ENCODE peak calls at places on chromosomes 16 and 17, in five cellular contexts. One of them, this sample, is unnamed.

GRCh38 chr17:19630035-19630434 is 18.5 kb upstream of the ALDH3A2 start:
- DNase-seq in GM12878: no peak
- DNase-seq in K562: no peak
- DNase-seq in HCT116: no peak
- DNase-seq in HepG2: no peak
- DNase-seq in this sample: no peak

GRCh38 chr16:89827383-89828198 is 684 bp upstream of the SPIRE2 start:
- DNase-seq in HepG2: peak; percentile 79
- DNase-seq in GM12878: no peak
- DNase-seq in K562: peak; percentile 42
- DNase-seq in HCT116: peak; percentile 54
- DNase-seq in this sample: no peak

GRCh38 chr17:1186923-1187771 is 7.4 kb upstream of the ABR start:
- DNase-seq in HepG2: peak; percentile 63
- DNase-seq in GM12878: no peak
- DNase-seq in HCT116: peak; percentile 72
- DNase-seq in K562: peak; percentile 74
- DNase-seq in this sample: peak; percentile 90

GRCh38 chr17:79837888-79838540 is 1.2 kb downstream of the CBX4 start:
- DNase-seq in HCT116: no peak
- DNase-seq in K562: no peak
- DNase-seq in GM12878: no peak
- DNase-seq in HepG2: no peak
- DNase-seq in this sample: no peak

GRCh38 chr16:75244225-75244792 is 7.1 kb downstream of the BCAR1 start:
- DNase-seq in HepG2: no peak
- DNase-seq in GM12878: no peak
- DNase-seq in K562: no peak
- DNase-seq in HCT116: no peak
- DNase-seq in this sample: no peak

GRCh38 chr16:50210266-50211038 is 55.9 kb upstream of the ADCY7 start:
- DNase-seq in K562: peak; percentile 67
- DNase-seq in HCT116: peak; percentile 51
- DNase-seq in HepG2: peak; percentile 77
- DNase-seq in GM12878: peak; percentile 48
- DNase-seq in this sample: peak; percentile 38

GRCh38 chr17:32222621-32223020 is 43.0 kb upstream of the RHBDL3 start:
- DNase-seq in GM12878: no peak
- DNase-seq in K562: no peak
- DNase-seq in HCT116: no peak
- DNase-seq in HepG2: no peak
- DNase-seq in this sample: no peak

GRCh38 chr17:18917506-18918032 is 34.4 kb upstream of the SLC5A10 start:
- DNase-seq in GM12878: no peak
- DNase-seq in HepG2: no peak
- DNase-seq in HCT116: no peak
- DNase-seq in K562: peak; percentile 46
- DNase-seq in this sample: no peak

GRCh38 chr16:29959293-29959692 is 2.6 kb upstream of the TMEM219 start:
- DNase-seq in K562: no peak
- DNase-seq in HCT116: no peak
- DNase-seq in HepG2: no peak
- DNase-seq in GM12878: no peak
- DNase-seq in this sample: no peak

GRCh38 chr17:78342438-78343098 is 17.3 kb downstream of the SOCS3 start:
- DNase-seq in GM12878: no peak
- DNase-seq in K562: no peak
- DNase-seq in HepG2: no peak
- DNase-seq in HCT116: peak; percentile 65
- DNase-seq in this sample: no peak

GRCh38 chr17:79633937-79634813 is 23.3 kb upstream of the RBFOX3 start:
- DNase-seq in GM12878: no peak
- DNase-seq in HCT116: no peak
- DNase-seq in HepG2: no peak
- DNase-seq in K562: no peak
- DNase-seq in this sample: peak; percentile 37

GRCh38 chr17:33945641-33946546 is 309.2 kb upstream of the CCL2 start:
- DNase-seq in K562: peak; percentile 28
- DNase-seq in HCT116: no peak
- DNase-seq in GM12878: no peak
- DNase-seq in HepG2: no peak
- DNase-seq in this sample: no peak

GRCh38 chr16:15777533-15778203 is 79.2 kb downstream of the MYH11 start:
- DNase-seq in K562: peak; percentile 65
- DNase-seq in GM12878: no peak
- DNase-seq in HepG2: peak; percentile 85
- DNase-seq in HCT116: peak; percentile 60
- DNase-seq in this sample: peak; percentile 51

GRCh38 chr17:22131740-22132139 is 439.4 kb downstream of the KCNJ18 start:
- DNase-seq in GM12878: no peak
- DNase-seq in HCT116: no peak
- DNase-seq in HepG2: no peak
- DNase-seq in K562: no peak
- DNase-seq in this sample: no peak

GRCh38 chr17:59846391-59847165 is 46.2 kb downstream of the TUBD1 start:
- DNase-seq in HCT116: peak; percentile 94
- DNase-seq in GM12878: peak; percentile 91
- DNase-seq in K562: peak; percentile 21
- DNase-seq in HepG2: peak; percentile 99
- DNase-seq in this sample: no peak

GRCh38 chr16:47461598-47462266 is 601 bp downstream of the PHKB start:
- DNase-seq in HepG2: peak; percentile 68
- DNase-seq in K562: peak; percentile 55
- DNase-seq in HCT116: peak; percentile 40
- DNase-seq in GM12878: no peak
- DNase-seq in this sample: no peak

GRCh38 chr16:24511174-24511573 is 28.2 kb upstream of the RBBP6 start:
- DNase-seq in K562: peak; percentile 42
- DNase-seq in GM12878: no peak
- DNase-seq in HepG2: no peak
- DNase-seq in HCT116: no peak
- DNase-seq in this sample: no peak

GRCh38 chr17:34178047-34178446 is 77.0 kb upstream of the CCL2 start:
- DNase-seq in HepG2: no peak
- DNase-seq in K562: no peak
- DNase-seq in GM12878: no peak
- DNase-seq in HCT116: no peak
- DNase-seq in this sample: no peak

GRCh38 chr16:47492428-47493357 is 31.6 kb downstream of the PHKB start:
- DNase-seq in K562: peak; percentile 84
- DNase-seq in HepG2: peak; percentile 92
- DNase-seq in GM12878: peak; percentile 76
- DNase-seq in HCT116: no peak
- DNase-seq in this sample: no peak

GRCh38 chr16:84268661-84269060 is 26.0 kb upstream of the WFDC1 start:
- DNase-seq in GM12878: no peak
- DNase-seq in HepG2: no peak
- DNase-seq in K562: no peak
- DNase-seq in HCT116: no peak
- DNase-seq in this sample: no peak

GRCh38 chr16:86431540-86431939 is 78.8 kb upstream of the FOXF1 start:
- DNase-seq in GM12878: no peak
- DNase-seq in K562: no peak
- DNase-seq in HCT116: no peak
- DNase-seq in HepG2: no peak
- DNase-seq in this sample: no peak

GRCh38 chr17:81549031-81549557 is 3.1 kb downstream of the FAAP100 start:
- DNase-seq in GM12878: no peak
- DNase-seq in HepG2: peak; percentile 36
- DNase-seq in HCT116: no peak
- DNase-seq in K562: no peak
- DNase-seq in this sample: no peak
- TF ChIP-seq SRF in GM12878: no peak
- TF ChIP-seq SRF in HepG2: no peak
- TF ChIP-seq SRF in HCT116: no peak
- TF ChIP-seq SRF in K562: no peak
- TF ChIP-seq SRF in this sample: no peak

DNA sequence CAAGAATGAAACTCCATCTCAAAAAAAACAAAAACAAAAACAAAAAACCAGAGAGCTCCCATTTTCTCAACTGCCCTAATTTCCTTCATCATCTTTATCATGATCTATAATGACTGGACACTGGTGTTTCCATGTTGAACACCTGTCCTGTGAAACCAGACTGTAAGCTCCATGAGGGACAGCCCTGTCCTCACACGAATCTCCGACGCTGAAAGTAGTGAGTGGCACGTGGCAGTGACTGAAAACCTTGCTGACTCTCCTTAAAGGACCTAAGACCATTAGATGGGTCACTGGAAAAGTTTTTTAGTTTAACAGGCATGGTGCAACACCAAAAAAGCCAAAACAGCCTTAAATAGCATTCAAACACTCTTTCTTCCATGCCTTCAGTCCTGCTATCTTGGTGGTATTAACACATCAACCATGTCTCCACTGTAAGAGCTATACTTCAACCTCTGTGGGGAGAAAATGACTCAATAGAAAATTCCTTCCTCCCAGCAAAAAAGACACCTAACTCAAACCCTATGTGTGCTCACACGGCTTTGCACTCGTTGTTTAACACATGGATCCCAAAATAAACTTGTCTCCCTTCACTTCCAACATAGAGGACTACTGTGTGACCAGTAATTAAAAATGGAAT is 8.3 kb downstream of the AXIN2 start:
- DNase-seq in HCT116: no peak
- DNase-seq in K562: no peak
- DNase-seq in GM12878: no peak
- DNase-seq in HepG2: no peak
- DNase-seq in this sample: no peak
- TF ChIP-seq SRF in HCT116: no peak
- TF ChIP-seq SRF in K562: no peak
- TF ChIP-seq SRF in GM12878: no peak
- TF ChIP-seq SRF in HepG2: no peak
- TF ChIP-seq SRF in this sample: no peak

GRCh38 chr17:61488878-61489718 is 36.9 kb downstream of the TBX4 start:
- DNase-seq in HCT116: no peak
- DNase-seq in K562: no peak
- DNase-seq in HepG2: peak; percentile 90
- DNase-seq in GM12878: no peak
- DNase-seq in this sample: no peak

GRCh38 chr17:61485067-61485775 is 33.0 kb downstream of the TBX4 start:
- DNase-seq in HepG2: no peak
- DNase-seq in GM12878: no peak
- DNase-seq in K562: no peak
- DNase-seq in HCT116: no peak
- DNase-seq in this sample: no peak

GRCh38 chr17:61487668-61488595 is 35.7 kb downstream of the TBX4 start:
- DNase-seq in K562: no peak
- DNase-seq in GM12878: no peak
- DNase-seq in HepG2: no peak
- DNase-seq in HCT116: no peak
- DNase-seq in this sample: no peak

GRCh38 chr17:61486135-61487120 is 34.2 kb downstream of the TBX4 start:
- DNase-seq in GM12878: no peak
- DNase-seq in HCT116: no peak
- DNase-seq in K562: no peak
- DNase-seq in HepG2: no peak
- DNase-seq in this sample: no peak

DNA sequence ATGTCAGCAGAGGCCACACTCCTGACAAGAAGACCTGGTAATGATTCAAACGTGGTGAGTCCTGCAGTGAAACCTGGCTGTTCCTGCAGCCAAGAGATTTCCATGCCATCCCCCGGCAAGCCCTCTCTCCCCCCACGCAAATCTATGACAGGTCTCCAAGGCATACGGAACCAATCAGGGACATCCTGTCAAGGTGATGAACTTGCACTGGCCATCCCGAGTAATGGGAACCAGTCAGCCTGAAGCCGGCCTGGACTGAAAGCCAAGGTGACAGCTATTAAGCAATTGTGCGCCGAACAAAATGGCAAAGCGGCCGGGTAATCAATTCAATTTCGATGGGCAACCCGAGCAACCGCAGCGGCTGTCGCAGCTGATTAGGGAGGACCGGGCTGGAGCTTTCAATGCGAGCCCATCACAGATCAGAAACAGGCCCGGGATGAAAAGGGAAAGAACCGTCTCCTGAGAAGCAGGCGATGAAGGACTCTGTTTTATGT is 35.0 kb downstream of the TBX4 start:
- DNase-seq in HCT116: no peak
- DNase-seq in HepG2: no peak
- DNase-seq in K562: no peak
- DNase-seq in GM12878: no peak
- DNase-seq in this sample: no peak
- TF ChIP-seq SRF in HCT116: no peak
- TF ChIP-seq SRF in HepG2: no peak
- TF ChIP-seq SRF in K562: no peak
- TF ChIP-seq SRF in GM12878: no peak
- TF ChIP-seq SRF in this sample: no peak

GRCh38 chr16:3822366-3823045 is 58.0 kb downstream of the CREBBP start:
- DNase-seq in HepG2: no peak
- DNase-seq in GM12878: no peak
- DNase-seq in HCT116: no peak
- DNase-seq in K562: no peak
- DNase-seq in this sample: no peak
- TF ChIP-seq SRF in HepG2: no peak
- TF ChIP-seq SRF in GM12878: no peak
- TF ChIP-seq SRF in HCT116: no peak
- TF ChIP-seq SRF in K562: no peak
- TF ChIP-seq SRF in this sample: no peak

GRCh38 chr16:81201267-81201666 is 37.2 kb upstream of the BCO1 start:
- DNase-seq in GM12878: no peak
- DNase-seq in HCT116: no peak
- DNase-seq in HepG2: no peak
- DNase-seq in K562: no peak
- DNase-seq in this sample: no peak
- TF ChIP-seq SRF in GM12878: no peak
- TF ChIP-seq SRF in HCT116: no peak
- TF ChIP-seq SRF in HepG2: no peak
- TF ChIP-seq SRF in K562: no peak
- TF ChIP-seq SRF in this sample: no peak